ENCODE peak calls at places on chromosome X, in six cellular contexts. F, W, S, G, A and C are unnamed samples.

GRCh38 chrX:68112321-68112720 is 321.0 kb downstream of the OPHN1 start:
- DNase-seq in F (no peak), S (peak; percentile 44), A (no peak), G (no peak), W (no peak), C (no peak)

GRCh38 chrX:101759000-101759399 is 99.3 kb upstream of the ARMCX2 start:
- DNase-seq in F (peak; percentile 82), S (peak; percentile 49), W (peak; percentile 92), A (peak; percentile 62), G (peak; percentile 52), C (peak; percentile 52)

GRCh38 chrX:44708470-44708869 is 135.4 kb upstream of the DUSP21 start:
- DNase-seq in A (no peak), G (no peak), F (no peak), W (no peak), S (no peak), C (no peak)

GRCh38 chrX:20974326-20974725 is 399.9 kb upstream of the CNKSR2 start:
- DNase-seq in G (peak; percentile 31), A (no peak), W (no peak), F (no peak), S (no peak), C (no peak)

GRCh38 chrX:41384041-41384705 is 50.2 kb downstream of the DDX3X start:
- DNase-seq in S (peak; percentile 86), A (peak; percentile 75), W (peak; percentile 58), F (no peak), G (peak; percentile 82), C (no peak)

GRCh38 chrX:41480508-41481260 is 33.5 kb downstream of the NYX start:
- DNase-seq in W (no peak), F (no peak), S (no peak), G (no peak), A (no peak), C (no peak)

GRCh38 chrX:13398073-13398823 is 78.4 kb upstream of the ATXN3L start:
- DNase-seq in A (peak; percentile 86), F (no peak), W (peak; percentile 92), G (peak; percentile 95), S (peak; percentile 100), C (peak; percentile 1)

GRCh38 chrX:129540725-129541184 is 696 bp downstream of the OCRL start:
- DNase-seq in A (no peak), S (no peak), G (no peak), F (peak; percentile 33), W (peak; percentile 13), C (no peak)

GRCh38 chrX:48196745-48197213 is at the start of gene SSX5:
- DNase-seq in A (no peak), S (no peak), F (no peak), G (no peak), W (no peak), C (no peak)

GRCh38 chrX:13153796-13154195 is 109.4 kb upstream of the FAM9C start:
- DNase-seq in G (no peak), F (no peak), A (no peak), S (peak; percentile 19), W (no peak), C (no peak)

GRCh38 chrX:144566592-144566991 is 680.7 kb upstream of the SPANXN1 start:
- DNase-seq in F (peak; percentile 36), G (peak; percentile 0), A (no peak), S (no peak), W (peak; percentile 19), C (no peak)

DNA sequence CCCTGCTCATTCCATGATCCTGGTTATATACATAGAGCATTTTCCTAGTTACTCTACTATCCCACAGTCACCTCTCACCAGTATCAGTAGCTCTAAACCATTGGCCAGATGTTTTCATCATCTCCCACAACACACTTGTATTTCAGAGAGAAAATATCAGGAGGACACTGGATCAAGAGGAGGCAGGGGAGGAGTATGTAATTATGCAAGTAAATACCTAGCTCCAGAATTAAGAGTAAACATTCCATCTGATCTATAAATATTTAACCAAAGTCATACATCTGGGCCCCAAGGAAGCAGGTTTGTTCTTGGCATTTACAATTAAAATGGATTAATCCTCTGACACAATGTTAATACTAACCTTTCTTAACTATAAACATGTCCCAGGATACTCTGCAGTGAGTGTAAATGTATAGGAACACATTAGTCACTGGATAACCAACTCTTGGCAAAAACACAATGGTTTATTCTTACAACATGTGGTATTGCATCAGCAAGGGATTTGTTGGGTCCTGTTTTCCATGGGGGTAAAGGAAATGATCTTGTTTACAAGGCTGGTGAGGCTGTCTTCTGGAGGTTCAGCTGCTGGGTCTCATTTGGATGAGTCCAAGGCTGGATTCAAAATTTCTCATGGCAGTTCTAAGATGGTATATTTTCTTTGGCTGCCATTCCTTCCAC is 170.1 kb downstream of the ATG4A start:
- DNase-seq in F (no peak), A (no peak), G (peak; percentile 79), S (peak; percentile 80), W (no peak), C (no peak)
- H3K27ac ChIP-seq in F (no peak overlapping the region), A (no peak overlapping the region), G (no peak overlapping the region), S (peak overlapping the region; percentile 92), W (no peak overlapping the region), C (no peak overlapping the region)

DNA sequence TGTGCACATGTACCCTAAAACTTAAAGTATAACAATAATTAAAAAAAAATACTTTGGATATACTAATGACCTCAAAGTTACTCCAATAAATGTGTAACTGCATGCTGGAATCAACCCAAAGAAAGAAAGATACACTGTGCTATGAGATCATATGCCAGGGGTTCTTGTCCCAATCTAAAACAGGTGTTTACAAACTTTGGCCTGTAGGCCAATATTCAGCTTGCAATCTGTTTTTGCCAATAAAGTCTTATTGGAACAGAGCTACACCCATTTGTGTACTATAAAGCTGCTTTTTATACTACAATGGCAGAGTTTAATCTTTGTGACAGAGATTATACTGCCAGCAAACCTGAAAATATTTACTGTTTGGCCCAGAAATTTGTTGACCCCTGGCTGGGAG is 138.8 kb upstream of the AFF2 start:
- DNase-seq in W (no peak), F (no peak), S (no peak), A (no peak), G (no peak), C (no peak)
- H2AK5ac ChIP-seq in W (no peak overlapping the region), F (no peak overlapping the region), S (no peak overlapping the region), A (no peak overlapping the region), G (no peak overlapping the region), C (no peak overlapping the region)

GRCh38 chrX:7330971-7331746 is 183.2 kb upstream of the PUDP start:
- DNase-seq in A (peak; percentile 61), F (no peak), G (peak; percentile 71), S (peak; percentile 85), W (no peak), C (no peak)

GRCh38 chrX:7334253-7334935 is 186.4 kb upstream of the PUDP start:
- DNase-seq in W (no peak), A (peak; percentile 79), G (peak; percentile 72), S (peak; percentile 93), F (no peak), C (no peak)

DNA sequence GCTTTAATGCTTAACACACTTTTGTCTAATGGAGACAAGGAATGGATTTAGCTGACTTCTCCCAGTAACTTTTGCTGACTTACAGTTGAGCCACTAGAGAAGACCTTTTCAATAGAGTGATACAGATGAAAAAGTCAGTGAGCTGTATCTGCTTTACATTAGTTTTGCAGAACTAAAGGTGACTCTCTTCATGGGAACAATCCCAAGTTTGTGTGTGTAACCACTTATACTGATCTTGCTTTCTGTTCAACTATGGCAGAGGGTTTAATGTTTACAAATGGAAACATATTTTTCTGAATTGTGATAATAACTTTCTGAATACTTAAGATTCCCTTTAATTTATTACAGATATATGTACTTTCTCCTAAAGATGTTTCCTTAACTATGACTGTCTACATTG is 182.6 kb upstream of the PUDP start:
- DNase-seq in W (no peak), S (peak; percentile 21), G (no peak), A (no peak), F (no peak), C (no peak)
- H3K27ac ChIP-seq in W (no peak overlapping the region), S (no peak overlapping the region), G (no peak overlapping the region), A (no peak overlapping the region), F (no peak overlapping the region), C (no peak overlapping the region)

DNA sequence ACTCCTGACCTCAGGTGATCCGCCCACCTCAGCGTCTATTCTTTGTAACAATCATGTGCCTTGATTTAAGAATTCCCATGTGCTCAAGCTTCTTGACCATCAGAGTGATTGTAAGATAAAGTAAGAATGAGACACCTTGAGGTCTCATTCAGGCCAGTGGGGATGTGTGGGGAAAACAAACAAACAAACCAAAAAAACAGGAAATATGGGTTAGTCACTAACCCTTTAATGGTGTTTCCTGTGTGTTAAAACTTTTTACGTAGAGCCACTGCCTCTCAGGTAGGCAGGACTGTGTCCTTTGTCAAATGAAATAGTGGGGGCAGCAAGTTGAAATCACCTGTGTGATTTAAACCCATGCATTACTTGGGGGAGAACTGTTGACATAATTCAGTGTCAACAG is 91.5 kb upstream of the DHRSX start:
- DNase-seq in G (no peak), S (no peak), W (peak; percentile 47), F (no peak), A (peak; percentile 91), C (no peak)
- H2AK5ac ChIP-seq in G (no peak overlapping the region), S (no peak overlapping the region), W (no peak overlapping the region), F (no peak overlapping the region), A (no peak overlapping the region), C (no peak overlapping the region)

DNA sequence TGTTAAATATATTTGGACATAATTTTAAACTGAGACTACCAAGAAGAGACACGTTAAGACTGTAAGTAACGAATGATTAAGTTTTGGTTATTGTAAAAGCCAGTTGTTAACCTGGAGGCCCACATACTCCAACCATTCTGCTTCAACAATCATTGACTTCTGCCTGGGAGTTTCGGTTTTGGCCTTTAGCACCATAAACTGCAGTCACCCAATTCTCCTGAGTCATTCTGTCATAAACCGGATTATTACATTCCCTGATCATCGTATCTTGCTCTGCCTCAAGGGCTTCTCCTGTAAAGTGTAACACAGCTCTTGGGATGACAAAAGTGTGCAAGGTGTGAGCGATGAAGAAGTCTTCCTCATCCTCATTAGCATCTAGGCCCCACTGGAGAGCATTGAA is 46.9 kb upstream of the PABPC1L2A start:
- DNase-seq in G (no peak), S (no peak), W (no peak), F (no peak), A (no peak), C (no peak)
- H3K27ac ChIP-seq in G (no peak overlapping the region), S (no peak overlapping the region), W (no peak overlapping the region), F (no peak overlapping the region), A (no peak overlapping the region), C (no peak overlapping the region)

DNA sequence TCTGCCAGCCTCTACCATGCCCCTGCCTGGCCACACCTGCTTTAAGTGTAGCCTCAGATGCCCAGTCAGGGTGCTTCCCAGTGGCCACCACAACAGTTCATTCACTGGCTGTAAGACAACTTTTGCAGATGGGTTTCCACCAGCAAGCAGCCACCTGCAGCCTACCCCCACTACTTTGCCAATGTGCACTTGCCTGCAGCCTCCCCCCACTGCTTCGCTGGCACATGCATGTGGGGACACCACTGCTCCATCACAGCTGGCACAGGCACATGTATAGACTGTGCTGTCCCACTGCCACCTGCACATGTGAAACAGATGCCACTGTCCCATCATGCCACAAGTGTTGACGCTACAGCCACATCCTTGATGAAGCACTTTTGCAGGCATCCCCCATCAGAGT is 723.9 kb downstream of the SH3BGRL start:
- DNase-seq in F (no peak), S (no peak), A (no peak), W (no peak), G (no peak), C (no peak)
- H2AK5ac ChIP-seq in F (no peak overlapping the region), S (no peak overlapping the region), A (no peak overlapping the region), W (no peak overlapping the region), G (no peak overlapping the region), C (no peak overlapping the region)

GRCh38 chrX:145729635-145730034 is 88.0 kb upstream of the SLITRK2 start:
- DNase-seq in S (no peak), W (no peak), G (no peak), A (no peak), F (no peak), C (no peak)
- H3K27ac ChIP-seq in S (no peak overlapping the region), W (no peak overlapping the region), G (no peak overlapping the region), A (no peak overlapping the region), F (no peak overlapping the region), C (no peak overlapping the region)